ENCODE peak calls at places on chromosomes 7 and 10, in ten cellular contexts. T, E, X, R, Z, J, P, L, B and U are unnamed samples.

GRCh38 chr7:28125381-28126046 is 55.1 kb downstream of the JAZF1 start:
- DNase-seq in T (no peak), E (no peak), X (no peak), R (no peak), Z (no peak), J (peak; percentile 42), P (no peak), L (no peak), B (no peak), U (no peak)

GRCh38 chr7:27616186-27616491 is 46.5 kb downstream of the HIBADH start:
- DNase-seq in T (no peak), E (no peak), X (no peak), R (no peak), Z (no peak), J (no peak), P (no peak), L (no peak), B (no peak), U (no peak)

GRCh38 chr10:34813626-34814227 is 1.4 kb downstream of the PARD3 start:
- DNase-seq in T (no peak), E (peak; percentile 83), X (no peak), R (no peak), Z (peak; percentile 36), J (peak; percentile 70), P (peak; percentile 27), L (no peak), B (no peak), U (peak; percentile 56)

GRCh38 chr10:12535656-12536055 is 186.3 kb downstream of the CAMK1D start:
- DNase-seq in T (no peak), E (no peak), X (no peak), R (peak; percentile 27), Z (no peak), J (no peak), P (no peak), L (no peak), B (no peak), U (no peak)

GRCh38 chr10:13858709-13859108 is 271.9 kb downstream of the PRPF18 start:
- DNase-seq in T (no peak), E (no peak), X (no peak), R (no peak), Z (no peak), J (no peak), P (no peak), L (no peak), B (no peak), U (no peak)

GRCh38 chr10:94224656-94225055 is 138.1 kb downstream of the NOC3L start:
- DNase-seq in T (no peak), E (peak; percentile 70), X (no peak), R (no peak), Z (peak; percentile 53), J (no peak), P (peak; percentile 70), L (no peak), B (no peak), U (peak; percentile 72)

GRCh38 chr10:19931886-19932285 is 115.7 kb downstream of the PLXDC2 start:
- DNase-seq in T (no peak), E (no peak), X (no peak), R (no peak), Z (no peak), J (no peak), P (no peak), L (no peak), B (no peak), U (no peak)

GRCh38 chr7:31782411-31782991 is 95.5 kb downstream of the PPP1R17 start:
- DNase-seq in T (peak; percentile 30), E (peak; percentile 92), X (no peak), R (peak; percentile 69), Z (peak; percentile 86), J (peak; percentile 81), P (peak; percentile 33), L (no peak), B (peak; percentile 46), U (peak; percentile 61)

GRCh38 chr7:135211179-135211945 is at the start of gene WDR91:
- DNase-seq in T (peak; percentile 96), E (peak; percentile 91), X (peak; percentile 97), R (peak; percentile 96), Z (peak; percentile 85), J (peak; percentile 95), P (peak; percentile 79), L (peak; percentile 100), B (peak; percentile 93), U (peak; percentile 99)

GRCh38 chr7:101722247-101722646 is 93.2 kb upstream of the MYL10 start:
- DNase-seq in T (no peak), E (no peak), X (no peak), R (no peak), Z (no peak), J (no peak), P (no peak), L (no peak), B (no peak), U (no peak)

GRCh38 chr10:103727546-103727963 is 127.8 kb downstream of the SH3PXD2A start:
- DNase-seq in T (no peak), E (no peak), X (no peak), R (no peak), Z (no peak), J (no peak), P (no peak), L (no peak), B (peak; percentile 60), U (no peak)

GRCh38 chr7:147635288-147635687 is 955.3 kb upstream of the C7orf33 start:
- DNase-seq in T (no peak), E (peak; percentile 63), X (no peak), R (no peak), Z (no peak), J (no peak), P (no peak), L (no peak), B (no peak), U (no peak)

GRCh38 chr10:121608669-121609190 is 10.5 kb upstream of the FGFR2 start:
- DNase-seq in T (peak; percentile 65), E (peak; percentile 48), X (peak; percentile 40), R (peak; percentile 24), Z (peak; percentile 1), J (peak; percentile 46), P (peak; percentile 53), L (no peak), B (peak; percentile 88), U (peak; percentile 53)

GRCh38 chr10:7274293-7274692 is 136.5 kb downstream of the SFMBT2 start:
- DNase-seq in T (no peak), E (no peak), X (no peak), R (no peak), Z (no peak), J (no peak), P (no peak), L (no peak), B (no peak), U (no peak)

GRCh38 chr10:102485093-102485785 is 17.3 kb downstream of the ACTR1A start:
- DNase-seq in T (no peak), E (no peak), X (no peak), R (no peak), Z (no peak), J (no peak), P (no peak), L (no peak), B (no peak), U (no peak)

GRCh38 chr7:2633538-2634264 is 1.9 kb downstream of the TTYH3 start:
- DNase-seq in T (no peak), E (peak; percentile 61), X (peak; percentile 62), R (peak; percentile 95), Z (peak; percentile 89), J (peak; percentile 75), P (peak; percentile 77), L (no peak), B (peak; percentile 70), U (peak; percentile 99)

GRCh38 chr10:44807451-44807850 is 103.7 kb upstream of the TMEM72 start:
- DNase-seq in T (no peak), E (no peak), X (no peak), R (no peak), Z (no peak), J (no peak), P (no peak), L (no peak), B (no peak), U (no peak)